ENCODE peak calls at places on chromosomes 11 and 22, in six cellular contexts. E, U, Q, X, N and D are unnamed samples.

GRCh38 chr11:127925430-127925829 is 661.9 kb downstream of the ETS1 start:
- DNase-seq in U (no peak), X (no peak), Q (no peak), N (no peak), E (no peak), D (peak)

GRCh38 chr11:43941257-43941879 is 1.1 kb upstream of the C11orf96 start:
- DNase-seq in U (no peak), E (no peak), Q (peak), X (no peak), N (no peak), D (no peak)

GRCh38 chr22:49440931-49441330 is 386.7 kb downstream of the BRD1 start:
- DNase-seq in E (no peak), X (no peak), Q (no peak), N (no peak), U (no peak), D (no peak)

GRCh38 chr11:26187639-26188038 is 144.3 kb upstream of the ANO3 start:
- DNase-seq in X (no peak), N (no peak), E (no peak), U (no peak), Q (peak), D (peak)

GRCh38 chr11:108565653-108566052 is 27.9 kb downstream of the EXPH5 start:
- DNase-seq in N (no peak), Q (no peak), X (no peak), U (no peak), E (no peak), D (no peak)

GRCh38 chr22:27278986-27279385 is 522.6 kb downstream of the MN1 start:
- DNase-seq in U (no peak), X (no peak), N (no peak), Q (no peak), E (no peak), D (peak)

GRCh38 chr22:37547249-37547741 is 13.0 kb upstream of the CDC42EP1 start:
- DNase-seq in N (no peak), U (no peak), E (no peak), X (no peak), Q (peak), D (peak)

GRCh38 chr22:38184788-38185187 is 3.2 kb upstream of the PLA2G6 start:
- DNase-seq in Q (no peak), N (no peak), X (no peak), U (no peak), E (no peak), D (no peak)

GRCh38 chr22:46754110-46754799 is 8.2 kb upstream of the TBC1D22A start:
- DNase-seq in U (no peak), E (no peak), N (peak), X (no peak), Q (peak), D (peak)

GRCh38 chr11:6413791-6414231 is 5.1 kb downstream of the APBB1 start:
- DNase-seq in N (no peak), E (no peak), Q (no peak), X (no peak), U (peak), D (peak)

GRCh38 chr11:15127341-15127740 is 12.6 kb downstream of the INSC start:
- DNase-seq in U (no peak), E (no peak), Q (peak), N (no peak), X (no peak), D (peak)

GRCh38 chr11:8671242-8671641 is 11.2 kb downstream of the TRIM66 start:
- DNase-seq in U (no peak), E (peak), X (peak), N (peak), Q (peak), D (peak)

GRCh38 chr22:20571531-20572007 is 64.2 kb downstream of the MED15 start:
- DNase-seq in E (no peak), Q (peak), U (peak), X (peak), N (no peak), D (peak)

GRCh38 chr22:30227438-30228228 is 18.9 kb downstream of the LIF start:
- DNase-seq in E (no peak), N (peak), Q (no peak), X (no peak), U (peak), D (peak)

GRCh38 chr22:44366372-44367310 is 53.9 kb upstream of the SHISAL1 start:
- DNase-seq in U (no peak), E (no peak), N (peak), Q (no peak), X (no peak), D (no peak)

GRCh38 chr22:27959335-27960090 is 40.5 kb upstream of the PITPNB start:
- DNase-seq in X (no peak), Q (no peak), N (no peak), U (no peak), E (no peak), D (no peak)

GRCh38 chr22:31952459-31952858 is 8.1 kb downstream of the YWHAH start:
- DNase-seq in N (no peak), E (no peak), U (no peak), X (no peak), Q (peak), D (peak)

GRCh38 chr11:116835042-116835772 is 2.2 kb downstream of the APOA1 start:
- DNase-seq in U (no peak), E (peak), Q (no peak), X (no peak), N (no peak), D (no peak)

GRCh38 chr22:37735054-37735453 is 38.2 kb downstream of the TRIOBP start:
- DNase-seq in Q (no peak), X (peak), E (peak), N (peak), U (no peak), D (peak)

GRCh38 chr11:4103269-4103668 is 8.7 kb downstream of the RRM1 start:
- DNase-seq in E (no peak), Q (no peak), X (no peak), N (no peak), U (no peak), D (no peak)

GRCh38 chr11:130390071-130390758 is 38.2 kb downstream of the ADAMTS8 start:
- DNase-seq in X (no peak), E (peak), Q (peak), U (no peak), N (no peak), D (peak)

GRCh38 chr11:72696866-72697428 is 22.7 kb upstream of the PDE2A start:
- DNase-seq in U (no peak), E (no peak), N (peak), Q (no peak), X (no peak), D (no peak)

GRCh38 chr22:45008853-45009751 is 703 bp downstream of the PHF21B start:
- DNase-seq in E (peak), Q (no peak), X (peak), U (peak), N (no peak), D (peak)

GRCh38 chr22:28710112-28710888 is 30.7 kb upstream of the TTC28 start:
- DNase-seq in N (no peak), Q (peak), U (no peak), E (no peak), X (no peak), D (peak)

GRCh38 chr11:62816567-62816966 is 11.3 kb upstream of the NXF1 start:
- DNase-seq in Q (no peak), X (no peak), E (no peak), U (no peak), N (no peak), D (no peak)

GRCh38 chr11:95711162-95711944 is 78.2 kb downstream of the FAM76B start:
- DNase-seq in N (no peak), E (no peak), X (no peak), U (no peak), Q (no peak), D (no peak)

GRCh38 chr11:35391922-35392813 is 27.2 kb downstream of the SLC1A2 start:
- DNase-seq in U (peak), Q (peak), E (peak), X (peak), N (peak), D (peak)

GRCh38 chr11:79147731-79148130 is 293.1 kb downstream of the TENM4 start:
- DNase-seq in U (no peak), X (no peak), E (no peak), N (no peak), Q (no peak), D (no peak)

GRCh38 chr11:390175-390574 is 3.8 kb upstream of the PKP3 start:
- DNase-seq in E (no peak), U (no peak), Q (no peak), N (no peak), X (no peak), D (no peak)